ENCODE peak calls at places on chromosomes 1 and 21, in ten cellular contexts. S is cardiac muscle cell; B is amniotic epithelial cell; G is hepatic stellate cell; H is globus pallidus; I is AG09319; O is activated CD4-positive, CD25-positive, alpha-beta regulatory T cell; Q is CD8-positive, alpha-beta T cell; D is NCI-H510A; X is posterior cingulate gyrus. T is an unnamed sample.

GRCh38 chr21:44709426-44710293 is 1.7 kb downstream of the TSPEAR start:
- DNase-seq in Q (no peak), I (no peak), S (peak; percentile 66), D (peak; percentile 51), X (no peak), H (no peak), B (no peak), G (no peak), O (no peak), T (no peak)

GRCh38 chr1:224517171-224517570 is 82.6 kb upstream of the WDR26 start:
- DNase-seq in Q (no peak), G (no peak), H (no peak), S (no peak), O (no peak), I (no peak), X (no peak), D (no peak), B (peak; percentile 34), T (no peak)

GRCh38 chr1:172390620-172391491 is 29.6 kb upstream of the C1orf105 start:
- DNase-seq in X (no peak), Q (no peak), I (no peak), S (no peak), O (no peak), D (no peak), B (no peak), H (peak; percentile 34), G (peak; percentile 23), T (peak; percentile 22)

GRCh38 chr1:13829152-13829769 is 129.3 kb downstream of the PRDM2 start:
- DNase-seq in H (no peak), G (no peak), S (no peak), I (no peak), D (peak; percentile 51), Q (no peak), X (no peak), O (no peak), B (no peak), T (no peak)

GRCh38 chr21:45091540-45092322 is 17.4 kb downstream of the ADARB1 start:
- DNase-seq in S (no peak), G (no peak), I (no peak), X (no peak), O (no peak), H (no peak), D (no peak), Q (no peak), B (peak; percentile 31), T (no peak)

GRCh38 chr1:28950006-28950405 is 35.6 kb downstream of the EPB41 start:
- DNase-seq in O (no peak), Q (no peak), I (no peak), G (no peak), H (no peak), X (no peak), B (no peak), S (no peak), D (no peak), T (no peak)

GRCh38 chr1:219837274-219837993 is 90.9 kb downstream of the SLC30A10 start:
- DNase-seq in D (no peak), O (no peak), X (no peak), H (peak; percentile 46), S (peak; percentile 75), I (peak; percentile 0), Q (no peak), G (peak; percentile 19), B (peak; percentile 55), T (peak; percentile 27)

GRCh38 chr1:204271970-204272369 is 58.2 kb upstream of the GOLT1A start:
- DNase-seq in H (no peak), Q (no peak), D (no peak), O (no peak), X (no peak), I (no peak), B (no peak), S (no peak), G (no peak), T (no peak)

GRCh38 chr1:220487297-220487820 is 40.6 kb upstream of the MARK1 start:
- DNase-seq in H (no peak), D (peak; percentile 65), I (no peak), G (no peak), O (no peak), S (no peak), Q (no peak), X (no peak), B (peak; percentile 5), T (no peak)

GRCh38 chr1:94878329-94878728 is 48.6 kb downstream of the CNN3 start:
- DNase-seq in B (no peak), H (no peak), X (no peak), Q (no peak), D (no peak), G (no peak), I (no peak), S (no peak), O (no peak), T (no peak)

GRCh38 chr1:57796609-57797008 is 372.7 kb upstream of the DAB1 start:
- DNase-seq in G (no peak), H (no peak), S (no peak), O (no peak), D (no peak), X (no peak), B (no peak), I (no peak), Q (no peak), T (no peak)

GRCh38 chr1:176515310-176515709 is 52.3 kb downstream of the PAPPA2 start:
- DNase-seq in S (no peak), H (no peak), X (no peak), D (no peak), O (no peak), Q (no peak), I (no peak), B (peak; percentile 5), G (no peak), T (no peak)

GRCh38 chr1:39574646-39575045 is 1.9 kb downstream of the PABPC4 start:
- DNase-seq in Q (no peak), X (no peak), B (no peak), I (no peak), G (peak; percentile 18), D (peak; percentile 78), H (no peak), O (no peak), S (peak; percentile 38), T (no peak)

GRCh38 chr1:90502696-90503095 is 214.4 kb downstream of the BARHL2 start:
- DNase-seq in X (no peak), S (no peak), D (no peak), I (no peak), G (no peak), O (no peak), Q (no peak), H (no peak), B (no peak), T (no peak)

GRCh38 chr21:34795152-34796141 is 126.7 kb downstream of the CLIC6 start:
- DNase-seq in O (no peak), X (no peak), I (no peak), S (no peak), B (peak; percentile 83), D (peak; percentile 31), H (no peak), Q (no peak), G (no peak), T (no peak)

GRCh38 chr1:210263963-210264362 is 31.4 kb downstream of the SERTAD4 start:
- DNase-seq in S (no peak), I (no peak), D (no peak), X (no peak), O (no peak), Q (no peak), H (no peak), G (no peak), B (no peak), T (no peak)

GRCh38 chr1:211580303-211580687 is 1.3 kb upstream of the SLC30A1 start:
- DNase-seq in Q (no peak), G (no peak), O (no peak), B (peak; percentile 28), S (no peak), I (no peak), H (no peak), D (no peak), X (no peak), T (no peak)

GRCh38 chr21:35222541-35222941 is 173.4 kb upstream of the RUNX1 start:
- DNase-seq in G (no peak), Q (no peak), X (no peak), D (no peak), I (no peak), S (no peak), O (no peak), H (no peak), B (no peak), T (no peak)

GRCh38 chr1:153493343-153493960 is 33.0 kb upstream of the S100A7 start:
- DNase-seq in G (no peak), I (no peak), Q (no peak), X (no peak), S (peak; percentile 19), H (no peak), D (no peak), O (no peak), B (peak; percentile 72), T (no peak)

GRCh38 chr1:53450225-53450624 is 9.0 kb upstream of the DMRTB1 start:
- DNase-seq in G (no peak), S (no peak), B (no peak), I (no peak), D (no peak), O (no peak), X (no peak), H (no peak), Q (no peak), T (no peak)

GRCh38 chr1:63073530-63074306 is 248.6 kb upstream of the FOXD3 start:
- DNase-seq in I (no peak), Q (no peak), H (peak; percentile 51), X (peak; percentile 10), O (no peak), S (peak; percentile 5), D (peak; percentile 35), G (no peak), B (no peak), T (peak; percentile 14)

GRCh38 chr1:206010101-206010500 is 6.9 kb upstream of the RAB7B start:
- DNase-seq in B (no peak), I (no peak), O (no peak), H (no peak), X (no peak), S (peak; percentile 57), Q (no peak), D (no peak), G (no peak), T (no peak)

GRCh38 chr1:174217787-174218574 is 58.7 kb downstream of the RABGAP1L start:
- DNase-seq in X (no peak), G (no peak), S (peak; percentile 43), B (peak; percentile 49), O (no peak), Q (no peak), D (no peak), H (peak; percentile 26), I (no peak), T (no peak)

T was measured in GM12891.